ENCODE peak calls at places on chromosomes 12 and 14, in seven cellular contexts. X is CD4-positive, CD25-positive, alpha-beta regulatory T cell; I is A549; U is PC-3; A is ovary; C is CD4-positive, alpha-beta memory T cell; S is lung. P is an unnamed sample.
A peak's percentile ranks its signal among the peaks of the same experiment; 100 is the strongest.

GRCh38 chr12:128076188-128076587 is 190.8 kb upstream of the TMEM132C start:
- DNase-seq in A (no peak), X (no peak), C (no peak), U (peak; percentile 72), I (peak; percentile 5), S (no peak), P (no peak)

GRCh38 chr14:71591929-71592328 is 340.3 kb upstream of the RGS6 start:
- DNase-seq in C (no peak), S (no peak), X (no peak), U (peak; percentile 66), A (no peak), I (no peak), P (no peak)

GRCh38 chr14:29716150-29716549 is 211.5 kb downstream of the PRKD1 start:
- DNase-seq in A (no peak), S (no peak), C (no peak), I (no peak), X (no peak), U (no peak), P (no peak)

GRCh38 chr14:85702937-85703336 is 173.0 kb downstream of the FLRT2 start:
- DNase-seq in X (no peak), I (no peak), U (no peak), C (no peak), A (no peak), S (no peak), P (no peak)

GRCh38 chr12:30567082-30567481 is 128.6 kb downstream of the IPO8 start:
- DNase-seq in U (no peak), A (no peak), X (no peak), I (no peak), C (no peak), S (no peak), P (no peak)

GRCh38 chr12:72276212-72276865 is 4.2 kb downstream of the TRHDE start:
- DNase-seq in I (no peak), A (no peak), C (no peak), S (no peak), U (peak; percentile 67), X (no peak), P (no peak)

GRCh38 chr14:60722836-60723217 is 1.3 kb downstream of the SIX4 start:
- DNase-seq in S (no peak), U (no peak), X (no peak), C (no peak), A (peak; percentile 47), I (peak; percentile 7), P (peak; percentile 20)

GRCh38 chr12:7089196-7089871 is 2.9 kb downstream of the C1R start:
- DNase-seq in A (no peak), S (no peak), I (no peak), X (no peak), U (no peak), C (no peak), P (no peak)

GRCh38 chr14:71361335-71361734 is 454.1 kb downstream of the PCNX1 start:
- DNase-seq in X (no peak), C (no peak), I (no peak), A (no peak), S (no peak), U (peak; percentile 70), P (no peak)

GRCh38 chr12:77724367-77724957 is 106.2 kb upstream of the NAV3 start:
- DNase-seq in S (no peak), C (no peak), I (peak; percentile 50), U (peak; percentile 60), A (no peak), X (no peak), P (peak; percentile 6)

GRCh38 chr14:103427485-103428443 is 42.5 kb downstream of the MARK3 start:
- DNase-seq in X (no peak), U (peak; percentile 52), A (peak; percentile 57), S (no peak), I (peak; percentile 21), C (peak; percentile 22), P (no peak)

GRCh38 chr12:27193854-27194544 is 50.1 kb upstream of the STK38L start:
- DNase-seq in S (no peak), A (no peak), I (peak; percentile 37), C (no peak), U (no peak), X (no peak), P (peak; percentile 80)

GRCh38 chr14:49880267-49881064 is 12.4 kb upstream of the ARF6 start:
- DNase-seq in S (no peak), C (no peak), X (no peak), I (no peak), A (no peak), U (no peak), P (no peak)

GRCh38 chr14:58607571-58608317 is 30.0 kb upstream of the DACT1 start:
- DNase-seq in X (no peak), C (no peak), I (no peak), S (no peak), U (peak; percentile 84), A (no peak), P (no peak)

GRCh38 chr14:23558363-23559009 is 2.4 kb downstream of the THTPA start:
- DNase-seq in C (no peak), S (no peak), A (no peak), U (no peak), X (no peak), I (no peak), P (no peak)
- H3K4me3 ChIP-seq in C (no peak overlapping the region), S (no peak overlapping the region), A (no peak overlapping the region), U (no peak overlapping the region), X (no peak overlapping the region), I (no peak overlapping the region), P (no peak overlapping the region)

GRCh38 chr14:68779761-68780323 is 13.0 kb downstream of the ZFP36L1 start:
- DNase-seq in U (peak; percentile 98), C (peak; percentile 78), A (no peak), X (peak; percentile 60), I (peak; percentile 76), S (no peak), P (peak; percentile 19)
- H3K27ac ChIP-seq in U (peak overlapping the region; percentile 80), C (peak overlapping the region; percentile 58), A (peak overlapping the region; percentile 72), X (peak overlapping the region; percentile 99), I (peak overlapping the region; percentile 94), S (no peak overlapping the region), P (no peak overlapping the region)

DNA sequence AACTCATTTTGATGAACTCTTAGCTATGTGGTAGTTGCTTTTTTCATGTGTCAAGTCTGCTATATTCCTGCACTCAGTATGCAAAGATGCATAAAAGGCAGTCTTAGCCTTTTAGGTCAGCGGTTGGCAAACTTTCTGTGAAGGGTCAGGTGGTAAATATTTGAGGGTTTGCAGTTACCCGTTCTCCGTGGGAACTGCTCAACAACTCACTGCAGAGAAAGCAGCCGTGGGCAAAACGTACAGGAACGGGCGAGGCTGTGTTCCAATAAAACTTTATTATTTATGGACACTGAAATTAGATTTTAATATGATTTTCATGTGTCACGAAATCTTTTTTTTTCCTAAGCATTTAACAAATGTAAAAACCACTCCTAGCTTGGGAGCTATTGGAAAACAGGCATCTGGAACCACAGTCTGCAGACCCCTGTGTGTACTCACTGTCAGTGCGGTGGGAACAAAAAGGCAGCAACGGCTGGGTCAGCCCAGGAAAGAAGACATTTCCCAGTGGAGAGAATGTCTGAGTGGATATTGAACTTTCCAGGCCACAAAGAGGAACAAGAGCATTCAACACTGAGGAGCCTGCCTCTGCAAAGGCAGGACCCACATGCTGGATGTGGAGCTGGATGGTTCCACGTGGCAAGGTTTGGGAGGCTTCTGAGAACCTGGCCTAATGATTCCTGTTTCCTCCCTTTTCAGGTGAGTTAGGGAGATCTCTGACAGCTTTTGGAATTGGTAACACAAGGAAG is 3.5 kb upstream of the ACACB start:
- DNase-seq in A (no peak), U (no peak), S (no peak), I (no peak), X (no peak), C (no peak), P (no peak)
- H3K4me1 ChIP-seq in A (peaks cover 23% of the 10 kb centered on the region), U (no peaks in the 10 kb centered on the region), S (peaks cover 10% of the 10 kb centered on the region), I (peaks cover 11% of the 10 kb centered on the region), X (peaks cover 12% of the 10 kb centered on the region), C (peaks cover 7% of the 10 kb centered on the region), P (peaks cover 40% of the 10 kb centered on the region)

GRCh38 chr14:44785096-44785495 is 176.7 kb downstream of the KLHL28 start:
- DNase-seq in I (no peak), X (no peak), A (no peak), U (no peak), S (no peak), C (no peak), P (no peak)
- H3K4me3 ChIP-seq in I (no peak overlapping the region), X (no peak overlapping the region), A (no peak overlapping the region), U (no peak overlapping the region), S (no peak overlapping the region), C (no peak overlapping the region), P (no peak overlapping the region)

P was measured in heart left ventricle.